ENCODE peak calls at places on chromosomes 7 and 10, in eight cellular contexts. One of them, this sample, is unnamed.
A peak's percentile ranks its signal among the peaks of the same experiment; 100 is the strongest.

GRCh38 chr10:132291826-132292225 is 15.9 kb downstream of the STK32C start:
- DNase-seq in C1 segment of cervical spinal cord: no peak
- DNase-seq in left ventricle myocardium inferior: no peak
- DNase-seq in GM23338: no peak
- DNase-seq in tibial artery: peak; percentile 41
- DNase-seq in H7: no peak
- DNase-seq in nephron progenitor cell: no peak
- DNase-seq in amniotic stem cell: no peak
- DNase-seq in this sample: no peak

GRCh38 chr7:155466814-155467675 is 9.1 kb downstream of the EN2 start:
- DNase-seq in C1 segment of cervical spinal cord: no peak
- DNase-seq in left ventricle myocardium inferior: no peak
- DNase-seq in GM23338: peak; percentile 95
- DNase-seq in tibial artery: no peak
- DNase-seq in H7: peak; percentile 95
- DNase-seq in nephron progenitor cell: peak; percentile 72
- DNase-seq in amniotic stem cell: no peak
- DNase-seq in this sample: no peak

GRCh38 chr10:102453502-102453901 is 2.2 kb upstream of the C10orf95 start:
- DNase-seq in C1 segment of cervical spinal cord: no peak
- DNase-seq in left ventricle myocardium inferior: no peak
- DNase-seq in GM23338: no peak
- DNase-seq in tibial artery: no peak
- DNase-seq in H7: no peak
- DNase-seq in nephron progenitor cell: no peak
- DNase-seq in amniotic stem cell: no peak
- DNase-seq in this sample: no peak

GRCh38 chr10:78045856-78046255 is 12.2 kb downstream of the RPS24 start:
- DNase-seq in C1 segment of cervical spinal cord: no peak
- DNase-seq in left ventricle myocardium inferior: no peak
- DNase-seq in GM23338: no peak
- DNase-seq in tibial artery: no peak
- DNase-seq in H7: no peak
- DNase-seq in nephron progenitor cell: no peak
- DNase-seq in amniotic stem cell: no peak
- DNase-seq in this sample: no peak

GRCh38 chr7:42456267-42456666 is 219.3 kb upstream of the GLI3 start:
- DNase-seq in C1 segment of cervical spinal cord: no peak
- DNase-seq in left ventricle myocardium inferior: no peak
- DNase-seq in GM23338: no peak
- DNase-seq in tibial artery: no peak
- DNase-seq in H7: no peak
- DNase-seq in nephron progenitor cell: peak; percentile 27
- DNase-seq in amniotic stem cell: no peak
- DNase-seq in this sample: no peak

GRCh38 chr7:23106801-23107713 is 1.5 kb downstream of the KLHL7 start:
- DNase-seq in C1 segment of cervical spinal cord: no peak
- DNase-seq in left ventricle myocardium inferior: no peak
- DNase-seq in GM23338: no peak
- DNase-seq in tibial artery: no peak
- DNase-seq in H7: no peak
- DNase-seq in nephron progenitor cell: no peak
- DNase-seq in amniotic stem cell: no peak
- DNase-seq in this sample: no peak

GRCh38 chr10:89891006-89891405 is 189.6 kb downstream of the KIF20B start:
- DNase-seq in C1 segment of cervical spinal cord: no peak
- DNase-seq in left ventricle myocardium inferior: no peak
- DNase-seq in GM23338: no peak
- DNase-seq in tibial artery: no peak
- DNase-seq in H7: no peak
- DNase-seq in nephron progenitor cell: no peak
- DNase-seq in amniotic stem cell: no peak
- DNase-seq in this sample: no peak

GRCh38 chr7:151238190-151238810 is 6.0 kb downstream of the CHPF2 start:
- DNase-seq in C1 segment of cervical spinal cord: no peak
- DNase-seq in left ventricle myocardium inferior: no peak
- DNase-seq in GM23338: no peak
- DNase-seq in tibial artery: no peak
- DNase-seq in H7: peak; percentile 55
- DNase-seq in nephron progenitor cell: no peak
- DNase-seq in amniotic stem cell: no peak
- DNase-seq in this sample: no peak

GRCh38 chr10:89242340-89242680 is 9.3 kb downstream of the LIPA start:
- DNase-seq in C1 segment of cervical spinal cord: no peak
- DNase-seq in left ventricle myocardium inferior: no peak
- DNase-seq in GM23338: no peak
- DNase-seq in tibial artery: no peak
- DNase-seq in H7: no peak
- DNase-seq in nephron progenitor cell: no peak
- DNase-seq in amniotic stem cell: no peak
- DNase-seq in this sample: no peak

GRCh38 chr7:143503261-143503660 is 25.6 kb downstream of the TAS2R41 start:
- DNase-seq in C1 segment of cervical spinal cord: no peak
- DNase-seq in left ventricle myocardium inferior: no peak
- DNase-seq in GM23338: no peak
- DNase-seq in tibial artery: no peak
- DNase-seq in H7: no peak
- DNase-seq in nephron progenitor cell: no peak
- DNase-seq in amniotic stem cell: no peak
- DNase-seq in this sample: no peak

GRCh38 chr10:95333997-95334792 is 43.4 kb upstream of the PDLIM1 start:
- DNase-seq in C1 segment of cervical spinal cord: no peak
- DNase-seq in left ventricle myocardium inferior: peak; percentile 75
- DNase-seq in GM23338: no peak
- DNase-seq in tibial artery: peak; percentile 88
- DNase-seq in H7: no peak
- DNase-seq in nephron progenitor cell: no peak
- DNase-seq in amniotic stem cell: peak; percentile 51
- DNase-seq in this sample: peak; percentile 66

GRCh38 chr10:34679177-34679576 is 135.9 kb downstream of the PARD3 start:
- DNase-seq in C1 segment of cervical spinal cord: no peak
- DNase-seq in left ventricle myocardium inferior: no peak
- DNase-seq in GM23338: peak; percentile 24
- DNase-seq in tibial artery: no peak
- DNase-seq in H7: no peak
- DNase-seq in nephron progenitor cell: no peak
- DNase-seq in amniotic stem cell: no peak
- DNase-seq in this sample: no peak

GRCh38 chr10:114026189-114027040 is 17.3 kb upstream of the ADRB1 start:
- DNase-seq in C1 segment of cervical spinal cord: no peak
- DNase-seq in left ventricle myocardium inferior: no peak
- DNase-seq in GM23338: no peak
- DNase-seq in tibial artery: no peak
- DNase-seq in H7: no peak
- DNase-seq in nephron progenitor cell: no peak
- DNase-seq in amniotic stem cell: peak; percentile 41
- DNase-seq in this sample: peak; percentile 78

GRCh38 chr7:110595694-110596093 is 495.2 kb upstream of the LRRN3 start:
- DNase-seq in C1 segment of cervical spinal cord: no peak
- DNase-seq in left ventricle myocardium inferior: no peak
- DNase-seq in GM23338: no peak
- DNase-seq in tibial artery: no peak
- DNase-seq in H7: no peak
- DNase-seq in nephron progenitor cell: no peak
- DNase-seq in amniotic stem cell: no peak
- DNase-seq in this sample: no peak

GRCh38 chr7:100257017-100257416 is 37.3 kb downstream of the PVRIG start:
- DNase-seq in C1 segment of cervical spinal cord: no peak
- DNase-seq in left ventricle myocardium inferior: no peak
- DNase-seq in GM23338: no peak
- DNase-seq in tibial artery: no peak
- DNase-seq in H7: peak; percentile 4
- DNase-seq in nephron progenitor cell: no peak
- DNase-seq in amniotic stem cell: no peak
- DNase-seq in this sample: no peak

GRCh38 chr10:48772059-48772458 is 87.4 kb downstream of the WDFY4 start:
- DNase-seq in C1 segment of cervical spinal cord: no peak
- DNase-seq in left ventricle myocardium inferior: no peak
- DNase-seq in GM23338: no peak
- DNase-seq in tibial artery: no peak
- DNase-seq in H7: no peak
- DNase-seq in nephron progenitor cell: no peak
- DNase-seq in amniotic stem cell: no peak
- DNase-seq in this sample: no peak

GRCh38 chr10:28328346-28328745 is 25.5 kb upstream of the MPP7 start:
- DNase-seq in C1 segment of cervical spinal cord: no peak
- DNase-seq in left ventricle myocardium inferior: no peak
- DNase-seq in GM23338: no peak
- DNase-seq in tibial artery: no peak
- DNase-seq in H7: no peak
- DNase-seq in nephron progenitor cell: no peak
- DNase-seq in amniotic stem cell: no peak
- DNase-seq in this sample: no peak

GRCh38 chr7:139033346-139034114 is 2.3 kb downstream of the ZC3HAV1L start:
- DNase-seq in C1 segment of cervical spinal cord: no peak
- DNase-seq in left ventricle myocardium inferior: no peak
- DNase-seq in GM23338: no peak
- DNase-seq in tibial artery: no peak
- DNase-seq in H7: no peak
- DNase-seq in nephron progenitor cell: no peak
- DNase-seq in amniotic stem cell: no peak
- DNase-seq in this sample: no peak

GRCh38 chr7:144027070-144027469 is 21.7 kb upstream of the OR2A5 start:
- DNase-seq in C1 segment of cervical spinal cord: no peak
- DNase-seq in left ventricle myocardium inferior: no peak
- DNase-seq in GM23338: peak; percentile 22
- DNase-seq in tibial artery: no peak
- DNase-seq in H7: no peak
- DNase-seq in nephron progenitor cell: no peak
- DNase-seq in amniotic stem cell: peak; percentile 11
- DNase-seq in this sample: no peak

GRCh38 chr7:2516194-2516555 is 3.4 kb upstream of the LFNG start:
- DNase-seq in C1 segment of cervical spinal cord: no peak
- DNase-seq in left ventricle myocardium inferior: no peak
- DNase-seq in GM23338: no peak
- DNase-seq in tibial artery: no peak
- DNase-seq in H7: no peak
- DNase-seq in nephron progenitor cell: no peak
- DNase-seq in amniotic stem cell: no peak
- DNase-seq in this sample: no peak

GRCh38 chr10:18666810-18667209 is 7.6 kb downstream of the ARL5B start:
- DNase-seq in C1 segment of cervical spinal cord: no peak
- DNase-seq in left ventricle myocardium inferior: no peak
- DNase-seq in GM23338: peak; percentile 58
- DNase-seq in tibial artery: no peak
- DNase-seq in H7: no peak
- DNase-seq in nephron progenitor cell: no peak
- DNase-seq in amniotic stem cell: no peak
- DNase-seq in this sample: no peak

GRCh38 chr10:81179324-81179723 is 641.6 kb downstream of the SH2D4B start:
- DNase-seq in C1 segment of cervical spinal cord: no peak
- DNase-seq in left ventricle myocardium inferior: no peak
- DNase-seq in GM23338: peak; percentile 12
- DNase-seq in tibial artery: no peak
- DNase-seq in H7: no peak
- DNase-seq in nephron progenitor cell: no peak
- DNase-seq in amniotic stem cell: no peak
- DNase-seq in this sample: no peak

GRCh38 chr7:4774804-4775280 is 581 bp upstream of the AP5Z1 start:
- DNase-seq in C1 segment of cervical spinal cord: no peak
- DNase-seq in left ventricle myocardium inferior: no peak
- DNase-seq in GM23338: no peak
- DNase-seq in tibial artery: no peak
- DNase-seq in H7: no peak
- DNase-seq in nephron progenitor cell: no peak
- DNase-seq in amniotic stem cell: peak; percentile 74
- DNase-seq in this sample: no peak

GRCh38 chr7:112495820-112496462 is 15.2 kb downstream of the LSMEM1 start:
- DNase-seq in C1 segment of cervical spinal cord: no peak
- DNase-seq in left ventricle myocardium inferior: peak; percentile 20
- DNase-seq in GM23338: peak; percentile 85
- DNase-seq in tibial artery: no peak
- DNase-seq in H7: peak; percentile 46
- DNase-seq in nephron progenitor cell: peak; percentile 22
- DNase-seq in amniotic stem cell: peak; percentile 8
- DNase-seq in this sample: no peak

GRCh38 chr10:29861811-29862505 is 197.4 kb downstream of the JCAD start:
- DNase-seq in C1 segment of cervical spinal cord: no peak
- DNase-seq in left ventricle myocardium inferior: no peak
- DNase-seq in GM23338: no peak
- DNase-seq in tibial artery: no peak
- DNase-seq in H7: no peak
- DNase-seq in nephron progenitor cell: no peak
- DNase-seq in amniotic stem cell: no peak
- DNase-seq in this sample: no peak

GRCh38 chr7:48111596-48111995 is 22.5 kb downstream of the UPP1 start:
- DNase-seq in C1 segment of cervical spinal cord: no peak
- DNase-seq in left ventricle myocardium inferior: no peak
- DNase-seq in GM23338: no peak
- DNase-seq in tibial artery: no peak
- DNase-seq in H7: no peak
- DNase-seq in nephron progenitor cell: no peak
- DNase-seq in amniotic stem cell: no peak
- DNase-seq in this sample: no peak